ENCODE peak calls at places on chromosome 4, in six cellular contexts. One of them, this sample, is unnamed. For H3K36me3 and H3K4me1, the result is how much of the 10 kb centered on the place peaks cover.

GRCh38 chr4:23737571-23737970 is 152.3 kb downstream of the PPARGC1A start:
- DNase-seq in adrenal gland: no peak
- DNase-seq in transverse colon: no peak
- DNase-seq in lung: no peak
- DNase-seq in effector memory CD4-positive, alpha-beta T cell: no peak
- DNase-seq in ovary: no peak
- DNase-seq in this sample: no peak

GRCh38 chr4:57424231-57424897 is 314.2 kb upstream of the IGFBP7 start:
- DNase-seq in lung: no peak
- DNase-seq in ovary: no peak
- DNase-seq in transverse colon: no peak
- DNase-seq in adrenal gland: peak
- DNase-seq in effector memory CD4-positive, alpha-beta T cell: no peak
- DNase-seq in this sample: no peak

GRCh38 chr4:98566491-98567008 is 91.9 kb downstream of the TSPAN5 start:
- DNase-seq in adrenal gland: no peak
- DNase-seq in ovary: peak
- DNase-seq in lung: no peak
- DNase-seq in effector memory CD4-positive, alpha-beta T cell: no peak
- DNase-seq in transverse colon: no peak
- DNase-seq in this sample: no peak

GRCh38 chr4:498328-498919 is 532 bp downstream of the ZNF721 start:
- DNase-seq in effector memory CD4-positive, alpha-beta T cell: no peak
- DNase-seq in adrenal gland: no peak
- DNase-seq in transverse colon: no peak
- DNase-seq in ovary: no peak
- DNase-seq in lung: no peak
- DNase-seq in this sample: peak

GRCh38 chr4:75844151-75844662 is 58.0 kb downstream of the PPEF2 start:
- DNase-seq in lung: no peak
- DNase-seq in ovary: peak
- DNase-seq in adrenal gland: peak
- DNase-seq in transverse colon: no peak
- DNase-seq in effector memory CD4-positive, alpha-beta T cell: no peak
- DNase-seq in this sample: no peak

GRCh38 chr4:5785806-5786680 is 75.0 kb downstream of the EVC start:
- DNase-seq in adrenal gland: peak
- DNase-seq in ovary: no peak
- DNase-seq in lung: no peak
- DNase-seq in effector memory CD4-positive, alpha-beta T cell: no peak
- DNase-seq in transverse colon: no peak
- DNase-seq in this sample: no peak

GRCh38 chr4:23938796-23939195 is 48.9 kb upstream of the PPARGC1A start:
- DNase-seq in adrenal gland: no peak
- DNase-seq in lung: no peak
- DNase-seq in ovary: no peak
- DNase-seq in effector memory CD4-positive, alpha-beta T cell: no peak
- DNase-seq in transverse colon: no peak
- DNase-seq in this sample: no peak

GRCh38 chr4:169955521-169955920 is 70.7 kb downstream of the MFAP3L start:
- DNase-seq in effector memory CD4-positive, alpha-beta T cell: no peak
- DNase-seq in ovary: no peak
- DNase-seq in lung: no peak
- DNase-seq in transverse colon: no peak
- DNase-seq in adrenal gland: no peak
- DNase-seq in this sample: no peak

GRCh38 chr4:89949782-89950387 is 55.2 kb downstream of the MMRN1 start:
- DNase-seq in lung: no peak
- DNase-seq in adrenal gland: no peak
- DNase-seq in ovary: no peak
- DNase-seq in transverse colon: no peak
- DNase-seq in effector memory CD4-positive, alpha-beta T cell: no peak
- DNase-seq in this sample: no peak

GRCh38 chr4:148068065-148068911 is 336.4 kb downstream of the ARHGAP10 start:
- DNase-seq in transverse colon: no peak
- DNase-seq in adrenal gland: no peak
- DNase-seq in effector memory CD4-positive, alpha-beta T cell: no peak
- DNase-seq in lung: no peak
- DNase-seq in ovary: no peak
- DNase-seq in this sample: no peak

GRCh38 chr4:167177925-167178324 is 56.4 kb downstream of the SPOCK3 start:
- DNase-seq in adrenal gland: no peak
- DNase-seq in ovary: no peak
- DNase-seq in effector memory CD4-positive, alpha-beta T cell: no peak
- DNase-seq in lung: no peak
- DNase-seq in transverse colon: no peak
- DNase-seq in this sample: no peak

GRCh38 chr4:7819446-7819845 is 120.2 kb downstream of the AFAP1 start:
- DNase-seq in effector memory CD4-positive, alpha-beta T cell: no peak
- DNase-seq in adrenal gland: no peak
- DNase-seq in transverse colon: no peak
- DNase-seq in ovary: no peak
- DNase-seq in lung: no peak
- DNase-seq in this sample: no peak

GRCh38 chr4:7818676-7819041 is 121.0 kb downstream of the AFAP1 start:
- DNase-seq in transverse colon: no peak
- DNase-seq in lung: no peak
- DNase-seq in adrenal gland: no peak
- DNase-seq in ovary: no peak
- DNase-seq in effector memory CD4-positive, alpha-beta T cell: no peak
- DNase-seq in this sample: no peak

GRCh38 chr4:7821245-7822165 is 118.2 kb downstream of the AFAP1 start:
- DNase-seq in adrenal gland: no peak
- DNase-seq in ovary: no peak
- DNase-seq in lung: no peak
- DNase-seq in effector memory CD4-positive, alpha-beta T cell: no peak
- DNase-seq in transverse colon: no peak
- DNase-seq in this sample: no peak

GRCh38 chr4:7817877-7818675 is 121.6 kb downstream of the AFAP1 start:
- DNase-seq in effector memory CD4-positive, alpha-beta T cell: no peak
- DNase-seq in ovary: peak
- DNase-seq in transverse colon: no peak
- DNase-seq in adrenal gland: peak
- DNase-seq in lung: no peak
- DNase-seq in this sample: no peak

DNA sequence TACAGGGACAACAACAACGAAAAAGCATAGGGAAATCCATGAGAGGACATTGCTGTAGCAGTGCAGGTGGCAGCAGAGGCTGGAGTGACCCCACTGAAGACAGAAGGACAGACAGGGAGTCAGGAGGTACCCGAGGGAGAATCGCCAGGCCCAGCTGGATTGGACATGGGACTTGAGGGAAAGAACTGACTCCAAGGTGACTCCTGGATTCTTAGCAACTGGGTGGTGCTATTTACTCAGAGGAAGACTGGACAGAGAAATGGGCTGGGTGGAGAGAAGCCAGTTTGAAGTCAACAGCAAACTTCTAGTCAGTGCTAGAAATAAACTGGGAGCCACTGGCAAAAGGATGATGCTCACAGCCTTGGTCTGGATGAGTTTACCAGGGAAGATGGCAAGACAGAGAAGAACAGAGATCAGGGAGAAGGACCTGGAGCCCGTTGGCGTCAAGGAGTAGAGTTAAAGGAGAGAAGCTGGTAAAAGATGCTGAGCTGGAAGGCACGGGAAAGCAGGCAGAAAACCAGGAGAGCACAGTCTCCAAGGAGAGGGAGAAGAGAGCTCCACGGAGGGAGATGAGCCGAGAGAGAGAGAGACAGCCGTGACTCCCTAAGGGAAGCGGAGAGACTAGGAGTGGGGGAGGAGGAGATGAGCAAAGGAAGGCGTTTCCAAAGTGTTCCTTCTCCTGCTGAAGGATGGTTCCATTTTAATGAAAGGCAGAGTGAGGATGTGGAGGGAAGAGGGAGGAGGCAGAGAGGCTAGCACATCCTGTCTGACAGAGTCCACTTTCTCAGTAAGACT is 119.4 kb downstream of the AFAP1 start:
- DNase-seq in adrenal gland: no peak
- DNase-seq in ovary: no peak
- DNase-seq in lung: no peak
- DNase-seq in transverse colon: no peak
- DNase-seq in effector memory CD4-positive, alpha-beta T cell: no peak
- DNase-seq in this sample: no peak
- H3K27ac ChIP-seq in adrenal gland: no peak
- H3K27ac ChIP-seq in ovary: peak
- H3K27ac ChIP-seq in lung: no peak
- H3K27ac ChIP-seq in transverse colon: peak
- H3K27ac ChIP-seq in effector memory CD4-positive, alpha-beta T cell: no peak
- H3K27ac ChIP-seq in this sample: no peak

GRCh38 chr4:6869944-6870343 is 39.7 kb upstream of the TBC1D14 start:
- DNase-seq in adrenal gland: no peak
- DNase-seq in transverse colon: no peak
- DNase-seq in lung: no peak
- DNase-seq in ovary: no peak
- DNase-seq in effector memory CD4-positive, alpha-beta T cell: no peak
- DNase-seq in this sample: no peak
- H3K36me3 ChIP-seq in adrenal gland: under half
- H3K36me3 ChIP-seq in transverse colon: under half
- H3K36me3 ChIP-seq in lung: under half
- H3K36me3 ChIP-seq in ovary: under half
- H3K36me3 ChIP-seq in effector memory CD4-positive, alpha-beta T cell: under half
- H3K36me3 ChIP-seq in this sample: under half

GRCh38 chr4:143354990-143355389 is 18.3 kb downstream of the GAB1 start:
- DNase-seq in ovary: no peak
- DNase-seq in transverse colon: no peak
- DNase-seq in lung: no peak
- DNase-seq in adrenal gland: no peak
- DNase-seq in effector memory CD4-positive, alpha-beta T cell: no peak
- DNase-seq in this sample: no peak
- H3K4me1 ChIP-seq in ovary: under half
- H3K4me1 ChIP-seq in transverse colon: half or more
- H3K4me1 ChIP-seq in lung: under half
- H3K4me1 ChIP-seq in adrenal gland: half or more
- H3K4me1 ChIP-seq in effector memory CD4-positive, alpha-beta T cell: under half
- H3K4me1 ChIP-seq in this sample: under half

GRCh38 chr4:88661724-88662123 is 35.9 kb downstream of the NAP1L5 start:
- DNase-seq in adrenal gland: no peak
- DNase-seq in effector memory CD4-positive, alpha-beta T cell: no peak
- DNase-seq in lung: no peak
- DNase-seq in ovary: no peak
- DNase-seq in transverse colon: no peak
- DNase-seq in this sample: no peak
- H3K27ac ChIP-seq in adrenal gland: no peak
- H3K27ac ChIP-seq in effector memory CD4-positive, alpha-beta T cell: no peak
- H3K27ac ChIP-seq in lung: no peak
- H3K27ac ChIP-seq in ovary: no peak
- H3K27ac ChIP-seq in transverse colon: no peak
- H3K27ac ChIP-seq in this sample: no peak

GRCh38 chr4:2691313-2691712 is 64.8 kb downstream of the TNIP2 start:
- DNase-seq in adrenal gland: no peak
- DNase-seq in effector memory CD4-positive, alpha-beta T cell: no peak
- DNase-seq in lung: no peak
- DNase-seq in ovary: no peak
- DNase-seq in transverse colon: no peak
- DNase-seq in this sample: no peak

GRCh38 chr4:2689825-2690700 is 66.1 kb downstream of the TNIP2 start:
- DNase-seq in ovary: no peak
- DNase-seq in transverse colon: peak
- DNase-seq in lung: no peak
- DNase-seq in adrenal gland: no peak
- DNase-seq in effector memory CD4-positive, alpha-beta T cell: no peak
- DNase-seq in this sample: peak

GRCh38 chr4:2688281-2688680 is 67.9 kb downstream of the TNIP2 start:
- DNase-seq in ovary: no peak
- DNase-seq in transverse colon: no peak
- DNase-seq in lung: no peak
- DNase-seq in adrenal gland: no peak
- DNase-seq in effector memory CD4-positive, alpha-beta T cell: no peak
- DNase-seq in this sample: no peak

GRCh38 chr4:2688697-2689096 is 67.4 kb downstream of the TNIP2 start:
- DNase-seq in ovary: no peak
- DNase-seq in lung: no peak
- DNase-seq in effector memory CD4-positive, alpha-beta T cell: no peak
- DNase-seq in transverse colon: no peak
- DNase-seq in adrenal gland: no peak
- DNase-seq in this sample: no peak

DNA sequence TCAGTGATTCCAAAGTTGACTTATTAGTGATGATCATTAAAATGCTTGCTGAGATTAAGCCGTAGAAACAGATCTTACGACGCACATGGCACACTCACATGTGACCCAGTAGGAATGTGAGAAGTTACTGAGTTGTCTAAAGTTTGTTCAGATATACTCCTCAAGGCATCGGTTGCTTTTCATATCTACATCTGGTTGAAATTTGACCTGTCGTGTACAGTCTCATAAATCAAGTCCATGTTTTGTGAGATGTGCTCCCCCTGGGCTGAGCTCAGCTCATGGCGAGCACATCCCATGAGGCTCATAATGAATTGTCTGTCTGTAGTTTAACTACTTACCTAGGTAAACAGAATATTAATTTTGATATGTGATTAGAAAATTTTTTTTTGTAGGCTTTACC is 67.0 kb downstream of the TNIP2 start:
- DNase-seq in transverse colon: no peak
- DNase-seq in adrenal gland: no peak
- DNase-seq in lung: no peak
- DNase-seq in ovary: no peak
- DNase-seq in effector memory CD4-positive, alpha-beta T cell: no peak
- DNase-seq in this sample: no peak
- H3K36me3 ChIP-seq in transverse colon: under half
- H3K36me3 ChIP-seq in adrenal gland: half or more
- H3K36me3 ChIP-seq in lung: under half
- H3K36me3 ChIP-seq in ovary: under half
- H3K36me3 ChIP-seq in effector memory CD4-positive, alpha-beta T cell: half or more
- H3K36me3 ChIP-seq in this sample: half or more

This sample was measured in CD8-positive, alpha-beta memory T cell.